ENCODE peak calls at places on chromosomes 3 and 15, in nine cellular contexts. P is HAP-1, U is BJ, Z is RWPE2, O is Panc1, B is NT2/D1, L is heart left ventricle, Y is fibroblast of the aortic adventitia, N is astrocyte of the spinal cord. C is an unnamed sample.

GRCh38 chr3:58333206-58334012 is 717 bp downstream of the PXK start:
- DNase-seq in P (peak; percentile 44), Y (peak; percentile 42), Z (no peak), B (no peak), U (no peak), O (no peak), N (peak; percentile 36), L (no peak), C (no peak)

GRCh38 chr3:146953523-146954125 is 348.5 kb upstream of the PLSCR5 start:
- DNase-seq in B (no peak), O (no peak), P (no peak), N (peak; percentile 95), Z (no peak), U (no peak), L (no peak), Y (peak; percentile 79), C (peak; percentile 62)

GRCh38 chr15:65183847-65184159 is 1.3 kb downstream of the CLPX start:
- DNase-seq in N (no peak), U (no peak), L (no peak), O (no peak), Z (no peak), P (no peak), B (no peak), Y (no peak), C (no peak)

GRCh38 chr15:39692464-39693327 is 89.9 kb downstream of the FSIP1 start:
- DNase-seq in P (peak; percentile 91), O (no peak), Z (no peak), U (no peak), Y (peak; percentile 51), L (no peak), B (no peak), N (no peak), C (no peak)

GRCh38 chr3:37855363-37855970 is 6.2 kb upstream of the CTDSPL start:
- DNase-seq in P (peak; percentile 88), Y (peak; percentile 76), N (peak; percentile 73), B (peak; percentile 68), L (peak; percentile 83), U (no peak), O (no peak), Z (no peak), C (no peak)

GRCh38 chr3:72639736-72640135 is 208.5 kb downstream of the SHQ1 start:
- DNase-seq in N (no peak), B (no peak), O (no peak), L (no peak), P (no peak), Z (no peak), U (no peak), Y (no peak), C (no peak)

GRCh38 chr3:110164632-110165240 is 827.4 kb upstream of the DPPA4 start:
- DNase-seq in Y (no peak), P (no peak), N (peak; percentile 5), O (no peak), U (no peak), Z (no peak), B (peak; percentile 39), L (no peak), C (no peak)

GRCh38 chr15:50149090-50149489 is 30.1 kb upstream of the ATP8B4 start:
- DNase-seq in B (no peak), U (no peak), N (no peak), L (no peak), P (no peak), Y (no peak), O (no peak), Z (no peak), C (no peak)

GRCh38 chr3:49378249-49378899 is 20.2 kb upstream of the GPX1 start:
- DNase-seq in Z (no peak), U (peak; percentile 85), N (peak; percentile 77), L (no peak), O (no peak), P (peak; percentile 12), B (no peak), Y (peak; percentile 83), C (no peak)

GRCh38 chr15:100919481-100920405 is 586 bp downstream of the LRRK1 start:
- DNase-seq in Z (peak; percentile 77), L (no peak), U (no peak), O (no peak), Y (no peak), N (peak; percentile 20), B (no peak), P (peak; percentile 47), C (no peak)

GRCh38 chr3:49662021-49662420 is 12.1 kb upstream of the APEH start:
- DNase-seq in U (no peak), L (no peak), N (no peak), Y (no peak), B (no peak), P (no peak), O (no peak), Z (no peak), C (no peak)

GRCh38 chr3:5136619-5137429 is 14.7 kb downstream of the ARL8B start:
- DNase-seq in L (no peak), Z (no peak), O (no peak), Y (peak; percentile 35), U (no peak), N (peak; percentile 36), P (peak; percentile 33), B (no peak), C (no peak)

GRCh38 chr15:99593070-99593469 is 27.3 kb downstream of the MEF2A start:
- DNase-seq in U (no peak), Y (no peak), N (no peak), P (no peak), Z (no peak), L (no peak), B (no peak), O (no peak), C (no peak)

GRCh38 chr3:141320399-141321108 is 47.8 kb upstream of the ZBTB38 start:
- DNase-seq in Z (no peak), U (no peak), P (no peak), B (no peak), O (no peak), L (no peak), Y (no peak), N (no peak), C (no peak)

GRCh38 chr3:196609815-196610515 is 29.5 kb upstream of the NRROS start:
- DNase-seq in N (no peak), P (no peak), U (no peak), O (no peak), B (no peak), Z (no peak), L (no peak), Y (no peak), C (no peak)
- H3K4me3 ChIP-seq in N (no peak overlapping the region), P (no peak overlapping the region), U (no peak overlapping the region), O (no peak overlapping the region), B (no peak overlapping the region), Z (no peak overlapping the region), L (no peak overlapping the region), Y (no peak overlapping the region), C (no peak overlapping the region)

GRCh38 chr3:69866988-69867720 is 127.9 kb downstream of the MITF start:
- DNase-seq in N (peak; percentile 43), U (peak; percentile 31), P (no peak), Z (no peak), B (no peak), O (no peak), Y (peak; percentile 7), L (no peak), C (no peak)
- H3K4me3 ChIP-seq in N (no peak overlapping the region), U (no peak overlapping the region), P (no peak overlapping the region), Z (no peak overlapping the region), B (no peak overlapping the region), O (no peak overlapping the region), Y (no peak overlapping the region), L (peak overlapping the region; percentile 42), C (no peak overlapping the region)

GRCh38 chr3:10319804-10320203 is 1.1 kb downstream of the SEC13 start:
- DNase-seq in Z (no peak), O (no peak), L (no peak), U (no peak), B (no peak), P (no peak), N (no peak), Y (no peak), C (no peak)

GRCh38 chr3:10317311-10317960 is 3.5 kb downstream of the SEC13 start:
- DNase-seq in L (no peak), U (no peak), Z (no peak), O (no peak), Y (no peak), P (no peak), B (no peak), N (no peak), C (no peak)

GRCh38 chr3:10317961-10318350 is 3.0 kb downstream of the SEC13 start:
- DNase-seq in Y (no peak), P (no peak), N (no peak), Z (no peak), U (no peak), B (no peak), O (no peak), L (no peak), C (no peak)

GRCh38 chr3:10320320-10320677 is 613 bp downstream of the SEC13 start:
- DNase-seq in U (no peak), O (no peak), B (no peak), N (no peak), L (no peak), P (no peak), Z (no peak), Y (no peak), C (no peak)

DNA sequence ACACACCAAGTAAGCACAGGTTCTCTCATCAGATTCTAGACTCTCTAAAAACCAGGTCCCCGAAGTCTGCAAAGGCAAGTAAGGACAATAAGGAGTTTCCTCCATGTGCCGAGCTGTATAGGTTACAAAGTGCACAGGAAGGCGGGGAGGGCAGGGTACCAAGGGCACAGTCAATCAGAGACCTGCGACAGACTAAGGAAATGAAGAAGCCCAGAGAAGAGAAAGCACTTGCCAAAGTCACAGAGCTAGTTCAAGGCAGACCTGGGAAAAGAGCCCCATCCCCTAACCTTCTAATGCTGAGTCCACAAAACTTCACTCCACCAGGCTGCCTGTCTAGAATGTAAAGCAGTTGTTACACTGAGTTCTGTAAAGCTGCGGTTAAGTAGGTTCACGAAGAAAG is 1.7 kb downstream of the SEC13 start:
- DNase-seq in Y (no peak), O (no peak), B (no peak), P (no peak), N (no peak), Z (no peak), L (no peak), U (no peak), C (no peak)
- H3K4me3 ChIP-seq in Y (peak overlapping the region; percentile 61), O (peak overlapping the region; percentile 18), B (no peak overlapping the region), P (peak overlapping the region; percentile 8), N (peak overlapping the region; percentile 100), Z (no peak overlapping the region), L (no peak overlapping the region), U (peak overlapping the region; percentile 96), C (peak overlapping the region; percentile 99)

DNA sequence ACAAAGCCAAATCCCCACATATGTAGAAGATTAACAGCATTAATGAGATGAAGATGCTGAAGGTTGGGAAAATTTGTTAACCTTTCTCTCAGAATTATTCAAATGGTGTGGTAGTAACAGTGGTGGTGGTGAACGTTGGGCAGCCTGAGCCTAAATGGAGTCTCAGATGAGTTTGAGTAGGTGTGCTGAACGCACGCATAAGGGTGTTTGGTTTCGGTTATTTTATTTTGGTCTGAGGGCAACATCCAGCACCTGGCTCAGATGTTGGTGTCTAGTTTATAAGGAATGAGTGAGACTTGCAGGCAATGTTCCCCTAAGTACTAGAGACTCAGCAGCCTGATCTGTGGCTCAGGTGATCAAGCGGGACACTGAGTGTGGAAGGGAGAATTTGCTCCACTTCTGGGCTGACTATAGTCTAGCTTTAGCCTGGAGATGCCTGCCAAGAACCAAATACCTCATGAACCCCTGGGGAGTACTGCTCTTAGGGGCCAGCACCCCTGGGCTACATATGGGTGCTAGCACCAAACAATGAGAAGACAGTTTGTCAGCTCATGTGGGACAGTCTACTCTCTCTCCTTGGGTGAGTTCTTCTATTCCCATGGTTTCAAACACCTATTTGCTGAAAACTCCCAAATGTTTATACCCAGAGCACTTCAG is 39.5 kb upstream of the ATP2C1 start:
- DNase-seq in L (no peak), N (no peak), B (no peak), Y (no peak), P (no peak), O (no peak), Z (no peak), U (no peak), C (no peak)
- H3K4me3 ChIP-seq in L (no peak overlapping the region), N (no peak overlapping the region), B (no peak overlapping the region), Y (no peak overlapping the region), P (no peak overlapping the region), O (no peak overlapping the region), Z (no peak overlapping the region), U (no peak overlapping the region), C (no peak overlapping the region)

C was measured in skeletal muscle cell.